ENCODE peak calls at places on chromosome 13, in nine cellular contexts. U is adrenal gland; Z is PC-3; G is WERI-Rb-1; B is MCF 10A; M is IMR-90; J is B cell; O is CD4-positive, alpha-beta T cell; Y is fibroblast of mammary gland. D is an unnamed sample.

GRCh38 chr13:52862358-52863206 is 14.1 kb upstream of the PCDH8 start:
- DNase-seq in G (no peak), Z (peak; percentile 15), B (peak; percentile 53), J (no peak), O (no peak), U (peak; percentile 32), M (no peak), Y (no peak), D (no peak)

GRCh38 chr13:20441879-20442278 is 83.8 kb downstream of the CRYL1 start:
- DNase-seq in O (no peak), Y (peak; percentile 64), M (peak; percentile 83), U (no peak), Z (peak; percentile 95), B (no peak), G (no peak), J (no peak), D (no peak)

GRCh38 chr13:28819748-28820098 is 416 bp upstream of the MTUS2 start:
- DNase-seq in Y (peak; percentile 19), O (peak; percentile 38), U (no peak), B (no peak), Z (peak; percentile 23), J (peak; percentile 62), G (peak; percentile 33), M (peak; percentile 32), D (no peak)

GRCh38 chr13:36480726-36481485 is 48.6 kb downstream of the CCNA1 start:
- DNase-seq in O (no peak), G (no peak), M (no peak), B (no peak), J (no peak), Z (no peak), Y (no peak), U (no peak), D (no peak)

GRCh38 chr13:53238241-53238640 is 209.6 kb downstream of the OLFM4 start:
- DNase-seq in Z (no peak), J (no peak), U (no peak), G (no peak), Y (no peak), B (no peak), M (no peak), O (no peak), D (no peak)

GRCh38 chr13:25478186-25478585 is 106.4 kb downstream of the ATP8A2 start:
- DNase-seq in Y (no peak), Z (peak; percentile 37), U (no peak), B (peak; percentile 36), J (no peak), M (no peak), G (no peak), O (no peak), D (no peak)

GRCh38 chr13:73850104-73850898 is 283.9 kb downstream of the KLF12 start:
- DNase-seq in O (no peak), J (no peak), Y (no peak), Z (no peak), U (no peak), B (no peak), M (no peak), G (no peak), D (no peak)

GRCh38 chr13:79692846-79693245 is 211.9 kb downstream of the NDFIP2 start:
- DNase-seq in U (no peak), O (no peak), G (no peak), B (no peak), M (no peak), Z (no peak), J (no peak), Y (peak; percentile 26), D (no peak)

GRCh38 chr13:84132491-84132890 is 250.2 kb upstream of the SLITRK1 start:
- DNase-seq in M (no peak), J (no peak), G (no peak), O (no peak), U (no peak), Y (no peak), B (no peak), Z (no peak), D (no peak)
- TF ChIP-seq CTCF in M (no peak), J (no peak), G (peak; percentile 1), O (no peak), U (no peak), Y (no peak), B (no peak), Z (no peak), D (no peak)

GRCh38 chr13:39663958-39664357 is 8.5 kb downstream of the COG6 start:
- DNase-seq in M (no peak), O (no peak), Y (no peak), U (no peak), J (no peak), B (no peak), Z (no peak), G (no peak), D (no peak)
- TF ChIP-seq CTCF in M (no peak), O (no peak), Y (no peak), U (no peak), J (no peak), B (no peak), Z (no peak), G (no peak), D (no peak)

GRCh38 chr13:51733656-51734334 is 70.2 kb downstream of the DHRS12 start:
- DNase-seq in U (no peak), Y (no peak), B (peak; percentile 55), G (no peak), O (no peak), J (no peak), Z (no peak), M (peak; percentile 15), D (no peak)

GRCh38 chr13:51728972-51729371 is 75.0 kb downstream of the DHRS12 start:
- DNase-seq in Z (peak; percentile 2), G (no peak), J (no peak), Y (peak; percentile 94), M (peak; percentile 92), O (no peak), B (peak; percentile 89), U (no peak), D (no peak)

GRCh38 chr13:51730927-51731326 is 73.0 kb downstream of the DHRS12 start:
- DNase-seq in Z (no peak), B (no peak), Y (no peak), G (no peak), J (no peak), U (no peak), O (no peak), M (no peak), D (no peak)

GRCh38 chr13:51729853-51730553 is 74.0 kb downstream of the DHRS12 start:
- DNase-seq in O (no peak), Z (peak; percentile 74), G (no peak), M (peak; percentile 90), Y (peak; percentile 91), J (no peak), B (peak; percentile 75), U (peak; percentile 60), D (no peak)

DNA sequence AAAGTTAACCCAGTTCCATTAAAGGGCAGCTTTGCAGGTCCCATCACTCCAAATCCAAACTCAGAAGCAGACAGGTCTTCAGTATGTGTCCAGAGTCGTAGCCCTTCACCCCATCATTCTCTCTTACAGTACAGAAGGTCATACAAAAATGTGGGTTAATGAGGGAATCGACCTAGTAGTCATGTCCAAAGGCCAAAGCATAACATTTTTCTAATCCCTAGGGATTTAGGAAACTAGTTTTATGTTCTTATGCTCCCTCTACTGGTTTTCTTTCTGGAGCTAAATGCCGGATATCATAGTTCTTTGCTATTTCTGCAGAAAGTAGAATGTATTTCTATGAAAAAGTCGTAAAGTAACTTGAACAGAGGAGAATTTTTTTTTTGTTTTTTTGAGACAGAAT is 72.2 kb downstream of the DHRS12 start:
- DNase-seq in O (no peak), Z (peak; percentile 19), G (no peak), U (no peak), J (no peak), B (peak; percentile 26), M (peak; percentile 54), Y (peak; percentile 84), D (no peak)
- TF ChIP-seq CTCF in O (no peak), Z (peak; percentile 44), G (no peak), U (peak; percentile 67), J (no peak), B (no peak), M (peak; percentile 53), Y (peak; percentile 67), D (no peak)

GRCh38 chr13:109792416-109793090 is 6.2 kb upstream of the IRS2 start:
- DNase-seq in O (no peak), G (no peak), Y (no peak), J (no peak), U (no peak), Z (no peak), B (no peak), M (no peak), D (no peak)

GRCh38 chr13:109788372-109789195 is 2.2 kb upstream of the IRS2 start:
- DNase-seq in M (no peak), J (no peak), O (no peak), B (no peak), Y (no peak), G (no peak), Z (no peak), U (no peak), D (no peak)

GRCh38 chr13:109790071-109790470 is 3.7 kb upstream of the IRS2 start:
- DNase-seq in O (no peak), Z (no peak), J (no peak), B (peak; percentile 48), U (no peak), Y (peak; percentile 58), M (no peak), G (no peak), D (no peak)

GRCh38 chr13:109789262-109789661 is 2.9 kb upstream of the IRS2 start:
- DNase-seq in Y (no peak), B (peak; percentile 41), U (peak; percentile 56), O (no peak), J (no peak), Z (no peak), M (no peak), G (no peak), D (no peak)

GRCh38 chr13:109790951-109791605 is 4.7 kb upstream of the IRS2 start:
- DNase-seq in O (no peak), J (peak; percentile 34), G (peak; percentile 61), B (peak; percentile 55), Y (peak; percentile 44), M (peak; percentile 41), U (no peak), Z (peak; percentile 58), D (no peak)
- TF ChIP-seq CTCF in O (peak; percentile 69), J (peak; percentile 60), G (peak; percentile 67), B (peak; percentile 16), Y (peak; percentile 53), M (peak; percentile 36), U (peak; percentile 43), Z (peak; percentile 63), D (peak; percentile 27)

D was measured in natural killer cell.